ENCODE peak calls at places on chromosomes 12 and 14, in five cellular contexts. I is endothelial cell; Z is lower leg skin; A is fibroblast of pulmonary artery; K is CD8-positive, alpha-beta T cell. X is an unnamed sample.

GRCh38 chr12:121718653-121719239 is 6.2 kb downstream of the TMEM120B start:
- DNase-seq in K (no peak), I (no peak), Z (no peak), A (no peak), X (no peak)

GRCh38 chr14:83071888-83072501 is 1538.3 kb upstream of the SEL1L start:
- DNase-seq in A (no peak), I (peak), Z (no peak), K (no peak), X (no peak)

GRCh38 chr12:108468149-108468968 is 46.7 kb upstream of the FICD start:
- DNase-seq in Z (no peak), A (peak), K (no peak), I (peak), X (no peak)

GRCh38 chr12:1474567-1475153 is 119.7 kb downstream of the FBXL14 start:
- DNase-seq in I (no peak), K (no peak), A (peak), Z (no peak), X (no peak)

GRCh38 chr12:131034631-131035267 is 81.0 kb downstream of the ADGRD1 start:
- DNase-seq in K (no peak), A (no peak), Z (no peak), I (no peak), X (no peak)

GRCh38 chr12:2959508-2960431 is 573 bp downstream of the TEAD4 start:
- DNase-seq in A (peak), K (no peak), I (peak), Z (no peak), X (no peak)

GRCh38 chr12:52257074-52257551 is 17.3 kb upstream of the KRT86 start:
- DNase-seq in Z (no peak), I (no peak), K (no peak), A (no peak), X (no peak)

GRCh38 chr12:26251600-26251999 is 56.2 kb downstream of the SSPN start:
- DNase-seq in A (peak), Z (no peak), I (no peak), K (no peak), X (no peak)

GRCh38 chr14:75341639-75342038 is 63.0 kb downstream of the FOS start:
- DNase-seq in A (peak), Z (no peak), K (no peak), I (no peak), X (no peak)

GRCh38 chr12:66188584-66189475 is at the start of gene IRAK3:
- DNase-seq in Z (peak), A (peak), K (peak), I (peak), X (peak)

GRCh38 chr12:31740618-31741017 is 11.8 kb upstream of the AMN1 start:
- DNase-seq in I (no peak), Z (no peak), A (no peak), K (no peak), X (no peak)

GRCh38 chr12:41189395-41190251 is 1.5 kb downstream of the PDZRN4 start:
- DNase-seq in Z (no peak), I (peak), A (no peak), K (no peak), X (no peak)

GRCh38 chr14:34489324-34489723 is 27.3 kb upstream of the SPTSSA start:
- DNase-seq in I (no peak), A (peak), Z (no peak), K (no peak), X (no peak)

GRCh38 chr12:117456076-117456475 is 94.7 kb upstream of the NOS1 start:
- DNase-seq in K (no peak), Z (no peak), A (no peak), I (no peak), X (no peak)

GRCh38 chr12:27965411-27965810 is 7.1 kb downstream of the PTHLH start:
- DNase-seq in I (no peak), K (no peak), A (no peak), Z (no peak), X (no peak)

GRCh38 chr12:56631790-56632700 is 1.9 kb upstream of the BAZ2A start:
- DNase-seq in Z (peak), A (peak), K (peak), I (peak), X (no peak)

GRCh38 chr14:33956640-33957039 is 5.8 kb upstream of the EGLN3 start:
- DNase-seq in A (no peak), I (no peak), K (no peak), Z (no peak), X (no peak)

GRCh38 chr12:32284561-32284960 is 114.8 kb upstream of the FGD4 start:
- DNase-seq in K (no peak), I (no peak), A (no peak), Z (no peak), X (no peak)

GRCh38 chr12:97767347-97767746 is 304.7 kb downstream of the RMST start:
- DNase-seq in A (peak), I (no peak), K (no peak), Z (no peak), X (no peak)

GRCh38 chr12:49655595-49656236 is 32.4 kb downstream of the PRPF40B start:
- DNase-seq in A (no peak), Z (no peak), I (peak), K (no peak), X (no peak)

GRCh38 chr14:97120204-97121120 is 323.3 kb downstream of the VRK1 start:
- DNase-seq in I (no peak), A (no peak), Z (no peak), K (peak), X (no peak)

GRCh38 chr14:20346713-20347112 is 3.3 kb downstream of the PARP2 start:
- DNase-seq in I (no peak), A (no peak), K (no peak), Z (no peak), X (no peak)

GRCh38 chr14:20345366-20345765 is 1.9 kb downstream of the PARP2 start:
- DNase-seq in Z (no peak), I (no peak), K (no peak), A (no peak), X (no peak)

GRCh38 chr14:20347747-20348146 is 4.3 kb downstream of the PARP2 start:
- DNase-seq in Z (no peak), K (no peak), A (no peak), I (no peak), X (no peak)

GRCh38 chr14:20350280-20350679 is 6.8 kb downstream of the PARP2 start:
- DNase-seq in Z (no peak), A (no peak), I (no peak), K (no peak), X (no peak)

DNA sequence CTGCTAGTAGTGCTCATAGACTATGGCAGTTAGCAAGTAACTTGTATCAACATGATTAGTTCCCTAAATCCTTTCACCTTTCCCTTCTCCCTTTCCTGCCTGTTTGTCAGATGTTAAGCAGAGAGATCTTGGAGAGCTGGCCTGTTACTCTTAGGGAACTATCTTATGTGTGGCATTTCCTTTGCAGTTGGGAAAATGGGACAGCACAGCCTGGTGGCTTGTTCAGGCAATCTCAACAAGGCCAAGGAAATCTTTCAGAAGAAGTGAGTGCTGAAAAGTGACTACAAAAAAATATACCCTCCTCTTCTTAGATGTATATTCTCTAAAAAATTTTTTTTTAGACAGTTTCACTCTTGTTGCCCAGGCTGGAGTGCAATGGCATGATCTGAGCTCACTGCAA is 7.4 kb downstream of the PARP2 start:
- DNase-seq in A (peak), I (no peak), Z (no peak), K (no peak), X (no peak)
- TF ChIP-seq CTCF in A (peak), I (no peak), Z (no peak), K (no peak), X (peak)

DNA sequence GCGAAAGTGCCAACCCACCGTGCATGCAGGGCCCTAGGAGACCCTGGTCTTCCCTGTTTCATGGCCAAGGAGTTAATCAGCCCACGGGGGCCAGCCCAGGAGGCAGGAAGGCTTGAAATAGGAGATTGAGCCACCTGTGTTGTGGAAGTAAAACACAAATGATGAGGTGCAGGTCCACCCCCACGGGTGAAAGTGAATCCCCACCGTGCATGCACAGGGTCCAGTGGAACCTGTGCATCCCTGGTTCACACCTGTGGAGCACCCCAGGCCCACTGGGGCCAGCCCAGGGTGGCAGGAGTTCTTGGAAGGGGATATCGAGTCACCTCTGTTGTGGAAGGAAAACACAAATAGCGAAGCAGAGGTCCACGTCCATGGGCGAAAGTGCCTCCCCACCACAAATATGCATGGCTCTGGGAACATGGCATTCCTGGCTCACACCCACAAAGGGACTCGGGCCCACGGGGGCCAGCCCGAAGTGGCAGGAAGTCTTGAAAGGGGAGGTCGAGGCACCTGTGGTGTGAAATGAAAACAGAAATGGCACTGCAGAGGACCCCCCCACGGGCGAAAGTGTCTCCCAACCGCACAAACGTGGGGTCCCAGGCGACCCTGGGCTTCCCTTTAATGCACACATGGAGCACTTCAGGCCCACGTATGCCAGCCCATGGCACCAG is 381.5 kb downstream of the ALG10 start:
- DNase-seq in A (no peak), K (no peak), Z (no peak), I (peak), X (no peak)
- TF ChIP-seq CTCF in A (no peak), K (no peak), Z (no peak), I (no peak), X (no peak)

GRCh38 chr12:101570022-101570421 is 24.7 kb upstream of the MYBPC1 start:
- DNase-seq in Z (no peak), A (peak), K (no peak), I (no peak), X (no peak)
- TF ChIP-seq CTCF in Z (no peak), A (peak), K (no peak), I (no peak), X (peak)

GRCh38 chr12:46373303-46374182 is 970 bp upstream of the SLC38A2 start:
- DNase-seq in K (peak), I (peak), Z (peak), A (peak), X (no peak)
- TF ChIP-seq CTCF in K (no peak), I (no peak), Z (no peak), A (peak), X (peak)

DNA sequence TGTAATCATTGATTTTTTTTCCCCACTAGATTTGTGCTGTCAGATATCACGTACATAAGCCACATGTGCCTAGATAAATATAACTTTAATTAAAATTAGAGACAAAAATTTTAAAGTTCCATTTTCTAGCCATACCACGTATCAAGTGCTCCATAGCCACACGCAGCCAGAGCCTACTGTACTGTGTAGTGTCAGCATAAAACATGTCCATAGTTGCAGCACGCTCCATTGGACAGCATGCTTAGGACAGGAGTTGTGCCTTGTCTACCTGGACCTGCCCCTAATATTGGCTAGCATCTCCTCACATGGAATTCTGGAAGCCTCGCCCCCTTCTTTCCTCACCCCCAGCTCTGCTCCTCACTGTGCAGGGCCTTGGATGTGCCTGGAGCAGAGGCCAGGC is 116.5 kb downstream of the SRGAP1 start:
- DNase-seq in I (no peak), K (no peak), Z (no peak), A (no peak), X (no peak)
- TF ChIP-seq CTCF in I (no peak), K (no peak), Z (no peak), A (no peak), X (no peak)

DNA sequence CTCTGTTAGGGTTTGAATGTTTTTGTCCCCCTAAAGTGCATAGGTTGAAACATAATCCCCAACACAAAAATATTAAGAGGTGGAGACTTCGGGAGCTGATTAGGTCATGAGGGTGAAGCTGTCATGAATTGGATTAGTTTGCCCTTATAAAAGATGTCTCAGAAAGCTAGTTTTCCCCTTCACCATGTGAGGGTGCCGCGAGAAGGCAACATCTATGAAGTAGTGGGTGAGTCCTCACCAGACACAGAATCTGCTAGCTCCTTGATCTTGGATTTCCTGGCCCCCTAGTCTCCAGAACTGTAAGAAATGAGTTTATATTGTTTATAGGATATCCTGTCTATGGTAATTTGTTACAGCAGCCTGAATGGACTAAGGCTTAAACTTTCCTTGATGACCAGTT is 301.5 kb upstream of the ATP2B1 start:
- DNase-seq in K (no peak), A (no peak), I (no peak), Z (no peak), X (no peak)
- TF ChIP-seq CTCF in K (no peak), A (no peak), I (no peak), Z (no peak), X (no peak)

DNA sequence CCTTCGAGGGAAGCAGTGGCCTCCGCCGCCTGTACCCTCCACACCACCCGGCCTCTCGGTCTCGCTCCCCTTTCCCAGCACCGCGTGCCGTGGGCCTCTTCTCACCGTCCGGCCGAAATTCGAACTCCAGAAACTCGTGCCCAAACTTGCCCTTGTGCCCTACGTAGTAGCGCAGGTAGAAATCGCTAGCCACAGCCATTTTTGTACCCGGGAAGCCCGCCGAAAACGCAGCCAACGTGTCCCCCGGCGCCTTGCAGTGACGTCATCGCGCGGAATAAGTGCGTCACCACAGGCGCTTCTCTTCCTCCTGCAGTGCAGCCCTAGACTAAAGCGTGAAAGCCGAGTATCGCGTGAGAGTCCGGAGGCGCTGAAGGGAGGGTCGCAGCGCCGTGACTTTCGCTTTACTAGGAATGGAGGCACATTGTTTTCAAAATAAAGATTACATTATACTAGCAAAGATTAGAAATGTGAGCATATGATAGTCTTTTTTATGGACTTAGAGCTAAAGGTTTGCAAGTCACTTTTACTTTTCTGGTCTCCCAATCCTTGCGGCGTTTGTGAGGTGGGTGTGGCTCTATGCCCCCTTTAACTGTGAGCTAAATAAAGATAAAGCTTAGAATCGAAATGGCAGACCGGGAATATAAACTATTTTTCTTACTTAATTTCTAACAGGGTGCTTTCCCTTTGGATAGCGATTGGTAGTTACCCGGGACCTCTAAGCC is at the start of gene MAGOHB:
- DNase-seq in K (peak), A (peak), Z (peak), I (peak), X (peak)
- TF ChIP-seq CTCF in K (no peak), A (no peak), Z (no peak), I (no peak), X (peak)

X was measured in esophagus squamous epithelium.